ENCODE peak calls at places on chromosomes 12 and 14, in four cellular contexts. S is cardiac fibroblast, P is chondrocyte, C is Caco-2. O is an unnamed sample.

GRCh38 chr14:76887196-76887595 is 61.0 kb downstream of the LRRC74A start:
- DNase-seq in S (peak; percentile 11), P (no peak), C (no peak), O (no peak)

GRCh38 chr12:122977153-122977552 is 2.1 kb downstream of the OGFOD2 start:
- DNase-seq in S (no peak), P (no peak), C (no peak), O (no peak)

GRCh38 chr12:2834581-2835491 is at the start of gene NRIP2:
- DNase-seq in S (peak; percentile 29), P (no peak), C (no peak), O (no peak)

GRCh38 chr12:57090924-57091632 is 2.2 kb downstream of the NAB2 start:
- DNase-seq in S (no peak), P (no peak), C (no peak), O (no peak)

GRCh38 chr12:32897276-32897615 is 669 bp upstream of the PKP2 start:
- DNase-seq in S (no peak), P (no peak), C (no peak), O (no peak)

GRCh38 chr14:23017091-23017490 is 7.1 kb upstream of the C14orf93 start:
- DNase-seq in S (no peak), P (no peak), C (no peak), O (no peak)

GRCh38 chr12:99413751-99414150 is 233.8 kb upstream of the GARIN6 start:
- DNase-seq in S (no peak), P (no peak), C (no peak), O (no peak)

GRCh38 chr14:95472819-95473251 is 43.6 kb downstream of the SYNE3 start:
- DNase-seq in S (no peak), P (no peak), C (no peak), O (no peak)

GRCh38 chr12:81585787-81586186 is 173.4 kb downstream of the PPFIA2 start:
- DNase-seq in S (no peak), P (no peak), C (no peak), O (no peak)

GRCh38 chr14:32375663-32376062 is 46.6 kb downstream of the AKAP6 start:
- DNase-seq in S (no peak), P (no peak), C (no peak), O (no peak)

GRCh38 chr12:59742831-59743230 is 147.0 kb downstream of the SLC16A7 start:
- DNase-seq in S (peak; percentile 31), P (no peak), C (no peak), O (no peak)

GRCh38 chr12:50676761-50677160 is 87.1 kb upstream of the ATF1 start:
- DNase-seq in S (no peak), P (no peak), C (no peak), O (no peak)

GRCh38 chr12:21881950-21882349 is 59.3 kb downstream of the ABCC9 start:
- DNase-seq in S (no peak), P (no peak), C (no peak), O (no peak)

GRCh38 chr12:99381992-99382391 is 265.6 kb upstream of the GARIN6 start:
- DNase-seq in S (no peak), P (no peak), C (no peak), O (no peak)

GRCh38 chr12:15000575-15000974 is 27.7 kb downstream of the PDE6H start:
- DNase-seq in S (no peak), P (no peak), C (no peak), O (no peak)

GRCh38 chr12:14999421-15000047 is 26.7 kb downstream of the PDE6H start:
- DNase-seq in S (peak; percentile 39), P (no peak), C (no peak), O (no peak)

GRCh38 chr12:15004401-15004800 is 31.6 kb downstream of the PDE6H start:
- DNase-seq in S (no peak), P (no peak), C (no peak), O (no peak)

GRCh38 chr12:14998941-14999340 is 26.1 kb downstream of the PDE6H start:
- DNase-seq in S (no peak), P (no peak), C (no peak), O (no peak)

DNA sequence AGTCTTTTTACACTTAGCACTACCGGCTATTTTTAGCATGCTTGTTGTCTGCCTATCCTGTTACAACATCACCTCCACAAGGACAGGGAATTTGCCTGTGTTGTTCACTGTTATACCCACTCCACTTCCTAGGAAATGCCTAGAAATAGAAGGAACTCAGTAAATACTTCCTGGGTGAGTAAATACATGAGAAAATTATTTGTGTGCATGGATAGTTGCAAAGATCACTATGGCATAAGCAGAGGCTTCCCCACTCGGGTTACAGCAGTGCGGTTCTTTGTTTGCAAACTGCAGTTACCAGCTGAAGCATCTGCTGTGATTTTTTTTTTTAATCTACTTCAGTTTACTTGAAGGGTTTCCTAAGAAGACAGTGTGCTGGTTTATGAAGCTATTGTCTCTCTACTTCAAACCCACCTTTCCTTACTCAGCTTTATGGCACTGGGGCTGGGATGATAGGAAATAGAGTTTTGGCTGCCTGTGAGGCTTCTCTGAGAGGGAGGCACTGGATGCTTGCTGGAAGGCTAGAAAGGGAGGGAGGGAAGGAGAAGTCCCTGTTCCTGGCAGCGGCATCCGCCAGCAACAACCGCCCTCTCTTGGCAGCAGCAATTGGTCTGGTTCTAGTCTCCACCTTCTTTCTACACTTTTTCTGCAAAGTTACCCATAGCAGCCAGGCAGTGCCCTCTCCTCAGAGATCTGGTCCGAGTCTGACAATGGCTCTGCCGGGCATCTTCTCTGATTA is 29.1 kb downstream of the PDE6H start:
- DNase-seq in S (peak; percentile 44), P (no peak), C (no peak), O (no peak)
- TF ChIP-seq CTCF in S (no peak), P (peak; percentile 34), C (no peak), O (no peak)

DNA sequence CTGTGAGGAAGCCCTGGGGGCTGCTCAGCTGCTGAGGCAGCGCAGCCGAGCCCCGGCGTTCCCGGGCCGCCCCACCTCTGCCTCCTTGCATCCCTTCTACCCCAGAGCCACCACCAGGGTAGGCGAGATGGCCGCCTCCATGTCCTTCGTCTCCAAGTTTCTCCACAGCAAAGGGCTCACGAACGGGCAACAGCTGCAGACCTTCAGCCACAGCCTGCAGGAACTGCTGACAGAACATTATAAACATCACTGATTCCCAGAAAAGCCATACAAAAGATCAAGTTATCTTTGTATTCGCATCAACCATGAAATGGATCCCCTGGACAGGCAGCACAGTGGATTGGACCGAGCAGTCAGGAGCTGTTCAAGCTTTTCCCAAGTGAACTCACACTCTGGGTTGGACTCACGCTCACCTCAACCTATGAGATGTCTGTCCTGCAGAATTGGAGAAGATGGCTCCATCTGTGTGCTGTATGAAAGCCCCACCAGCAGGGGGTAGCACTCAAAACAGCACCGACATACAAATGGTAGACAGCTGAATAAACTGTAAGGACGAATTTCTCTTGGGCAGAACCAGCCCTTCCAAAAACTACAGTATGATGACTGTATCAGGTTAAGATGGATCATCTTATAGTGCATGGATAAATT is 19.4 kb upstream of the A2M start:
- DNase-seq in S (no peak), P (no peak), C (no peak), O (no peak)
- TF ChIP-seq CTCF in S (no peak), P (no peak), C (no peak), O (peak; percentile 48)

DNA sequence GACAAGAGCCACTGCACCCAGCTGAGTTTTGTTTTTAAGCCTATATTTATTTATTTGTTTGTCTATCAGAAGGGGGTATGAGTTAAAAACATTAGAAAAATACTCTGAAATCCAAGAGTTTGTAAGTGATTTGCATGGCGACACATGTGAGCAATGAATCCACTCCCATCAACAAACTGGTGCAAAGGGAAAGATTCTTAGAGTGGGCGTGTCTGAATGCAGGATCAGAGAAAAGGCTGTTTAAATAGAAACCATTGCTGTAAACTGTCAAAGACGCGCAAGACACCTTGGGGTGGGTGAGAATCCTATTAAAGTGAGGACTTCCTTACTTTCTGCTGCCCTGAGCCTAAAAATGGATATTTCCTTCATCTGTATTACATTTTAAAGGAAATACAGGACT is 51.9 kb downstream of the ZFYVE26 start:
- DNase-seq in S (no peak), P (no peak), C (peak; percentile 27), O (no peak)
- TF ChIP-seq CTCF in S (no peak), P (no peak), C (no peak), O (no peak)

GRCh38 chr14:85528080-85528881 is 1.7 kb upstream of the FLRT2 start:
- DNase-seq in S (peak; percentile 93), P (no peak), C (peak; percentile 36), O (peak; percentile 20)
- TF ChIP-seq CTCF in S (peak; percentile 54), P (peak; percentile 98), C (peak; percentile 53), O (peak; percentile 63)

O was measured in neural crest cell.